ENCODE peak calls at places on chromosomes 13 and 19, in five cellular contexts. One of them, this sample, is unnamed.
A peak's percentile ranks its signal among the peaks of the same experiment; 100 is the strongest.

GRCh38 chr13:42047561-42048322 is 706 bp upstream of the DGKH start:
- DNase-seq in OCI-LY7: peak; percentile 22
- DNase-seq in A549: peak; percentile 40
- DNase-seq in IMR-90: peak; percentile 70
- DNase-seq in neuronal stem cell: peak; percentile 51
- DNase-seq in this sample: peak; percentile 12

GRCh38 chr13:21031594-21031993 is 29.8 kb downstream of the LATS2 start:
- DNase-seq in neuronal stem cell: no peak
- DNase-seq in A549: no peak
- DNase-seq in IMR-90: no peak
- DNase-seq in OCI-LY7: no peak
- DNase-seq in this sample: no peak

GRCh38 chr13:31909889-31910551 is 121.6 kb upstream of the FRY start:
- DNase-seq in A549: peak; percentile 4
- DNase-seq in IMR-90: peak; percentile 70
- DNase-seq in OCI-LY7: peak; percentile 66
- DNase-seq in neuronal stem cell: peak; percentile 60
- DNase-seq in this sample: peak; percentile 41

GRCh38 chr19:17790059-17790780 is 4.7 kb upstream of the B3GNT3 start:
- DNase-seq in IMR-90: no peak
- DNase-seq in OCI-LY7: peak; percentile 31
- DNase-seq in neuronal stem cell: no peak
- DNase-seq in A549: no peak
- DNase-seq in this sample: peak; percentile 60

GRCh38 chr13:102055116-102055515 is 346.7 kb downstream of the FGF14 start:
- DNase-seq in A549: no peak
- DNase-seq in IMR-90: no peak
- DNase-seq in neuronal stem cell: no peak
- DNase-seq in OCI-LY7: no peak
- DNase-seq in this sample: no peak

GRCh38 chr19:6023085-6023682 is 45.2 kb upstream of the RANBP3 start:
- DNase-seq in neuronal stem cell: no peak
- DNase-seq in OCI-LY7: no peak
- DNase-seq in A549: no peak
- DNase-seq in IMR-90: peak; percentile 71
- DNase-seq in this sample: no peak

GRCh38 chr19:42048992-42049391 is 21.0 kb downstream of the GRIK5 start:
- DNase-seq in neuronal stem cell: no peak
- DNase-seq in A549: no peak
- DNase-seq in IMR-90: no peak
- DNase-seq in OCI-LY7: no peak
- DNase-seq in this sample: no peak

GRCh38 chr19:38213911-38214625 is 10.0 kb downstream of the DPF1 start:
- DNase-seq in IMR-90: peak; percentile 61
- DNase-seq in neuronal stem cell: no peak
- DNase-seq in A549: no peak
- DNase-seq in OCI-LY7: no peak
- DNase-seq in this sample: no peak

GRCh38 chr13:73835138-73835721 is 299.0 kb downstream of the KLF12 start:
- DNase-seq in OCI-LY7: peak; percentile 73
- DNase-seq in A549: peak; percentile 28
- DNase-seq in IMR-90: peak; percentile 56
- DNase-seq in neuronal stem cell: peak; percentile 44
- DNase-seq in this sample: peak; percentile 22

GRCh38 chr19:13234518-13234917 is 84.3 kb downstream of the IER2 start:
- DNase-seq in IMR-90: no peak
- DNase-seq in A549: peak; percentile 37
- DNase-seq in OCI-LY7: peak; percentile 74
- DNase-seq in neuronal stem cell: no peak
- DNase-seq in this sample: peak; percentile 33

GRCh38 chr13:57739089-57739488 is 107.5 kb downstream of the PCDH17 start:
- DNase-seq in OCI-LY7: no peak
- DNase-seq in IMR-90: no peak
- DNase-seq in neuronal stem cell: no peak
- DNase-seq in A549: no peak
- DNase-seq in this sample: no peak

GRCh38 chr13:37701306-37701705 is 102.7 kb upstream of the POSTN start:
- DNase-seq in IMR-90: peak; percentile 67
- DNase-seq in A549: no peak
- DNase-seq in OCI-LY7: no peak
- DNase-seq in neuronal stem cell: no peak
- DNase-seq in this sample: no peak
- H3K4me2 ChIP-seq in IMR-90: peak overlapping the region; percentile 15
- H3K4me2 ChIP-seq in A549: no peak overlapping the region
- H3K4me2 ChIP-seq in OCI-LY7: no peak overlapping the region
- H3K4me2 ChIP-seq in neuronal stem cell: no peak overlapping the region
- H3K4me2 ChIP-seq in this sample: no peak overlapping the region

DNA sequence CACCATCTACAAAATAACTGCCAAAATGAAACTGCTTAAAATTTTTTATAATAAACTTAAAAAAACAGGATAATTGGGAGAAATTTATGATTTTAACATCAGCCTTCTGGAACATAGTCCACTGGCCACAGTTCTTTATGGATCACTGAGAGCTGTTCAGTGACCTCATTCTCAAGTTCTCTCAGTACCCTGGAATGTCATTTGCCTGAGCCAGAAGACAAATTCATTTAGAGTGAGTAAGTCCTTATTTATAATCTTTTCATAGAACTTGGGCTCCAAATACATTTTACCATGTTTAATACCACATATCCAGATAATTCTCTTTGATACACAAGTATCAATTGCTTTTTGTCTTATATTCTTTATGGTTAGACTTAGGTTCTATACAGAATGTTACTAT is 87.6 kb downstream of the CAB39L start:
- DNase-seq in A549: no peak
- DNase-seq in OCI-LY7: no peak
- DNase-seq in neuronal stem cell: no peak
- DNase-seq in IMR-90: peak; percentile 96
- DNase-seq in this sample: no peak
- H3K4me2 ChIP-seq in A549: no peak overlapping the region
- H3K4me2 ChIP-seq in OCI-LY7: no peak overlapping the region
- H3K4me2 ChIP-seq in neuronal stem cell: no peak overlapping the region
- H3K4me2 ChIP-seq in IMR-90: no peak overlapping the region
- H3K4me2 ChIP-seq in this sample: no peak overlapping the region

GRCh38 chr19:44451687-44452086 is 3.4 kb upstream of the ZNF229 start:
- DNase-seq in neuronal stem cell: no peak
- DNase-seq in IMR-90: no peak
- DNase-seq in OCI-LY7: no peak
- DNase-seq in A549: no peak
- DNase-seq in this sample: no peak

GRCh38 chr19:44452367-44452766 is 4.1 kb upstream of the ZNF229 start:
- DNase-seq in IMR-90: no peak
- DNase-seq in OCI-LY7: no peak
- DNase-seq in A549: no peak
- DNase-seq in neuronal stem cell: no peak
- DNase-seq in this sample: no peak

DNA sequence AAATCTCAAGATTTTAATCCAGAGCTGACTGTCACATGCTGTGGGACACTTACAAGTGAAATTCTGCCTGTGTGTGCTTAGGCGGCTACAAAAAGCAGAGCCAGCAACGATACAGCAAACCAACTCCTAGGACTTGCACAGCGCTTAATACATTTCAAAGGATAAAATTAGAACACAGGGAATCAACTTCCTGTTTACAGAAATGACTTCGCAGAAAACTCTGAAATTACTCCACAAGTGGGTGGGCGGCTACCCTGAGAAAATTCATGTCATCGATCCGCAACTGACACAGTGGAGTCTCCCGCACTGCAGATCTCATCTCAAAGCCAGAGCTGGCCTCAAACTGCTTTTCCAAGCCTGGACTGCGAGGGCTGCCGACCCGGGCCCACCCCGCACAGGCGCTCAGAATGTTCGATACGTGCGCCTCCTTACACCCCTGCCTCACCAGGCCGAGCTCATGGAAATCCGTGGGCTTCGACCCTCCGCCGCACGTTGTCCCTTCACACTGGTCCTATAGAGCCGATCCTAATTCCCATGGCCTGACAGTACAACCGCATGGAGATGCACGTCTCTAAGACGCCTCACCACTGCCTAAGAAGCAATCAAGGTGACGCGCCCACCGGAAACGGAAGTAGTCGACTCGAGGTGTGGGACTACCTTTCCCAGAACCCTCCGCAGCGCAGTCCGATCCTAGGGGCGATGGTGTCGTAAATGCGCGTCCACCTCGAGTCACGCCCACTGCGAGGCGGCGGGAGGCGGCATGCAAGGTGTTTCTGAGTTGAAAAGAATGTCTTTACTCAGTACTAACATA is at the start of gene ZNF229:
- DNase-seq in A549: peak; percentile 92
- DNase-seq in OCI-LY7: no peak
- DNase-seq in IMR-90: peak; percentile 94
- DNase-seq in neuronal stem cell: peak; percentile 79
- DNase-seq in this sample: no peak
- H3K4me2 ChIP-seq in A549: peak within 1 kb of the TSS; percentile 77
- H3K4me2 ChIP-seq in OCI-LY7: no peak within 1 kb of the TSS
- H3K4me2 ChIP-seq in IMR-90: peak within 1 kb of the TSS; percentile 87
- H3K4me2 ChIP-seq in neuronal stem cell: peak within 1 kb of the TSS; percentile 71
- H3K4me2 ChIP-seq in this sample: no peak within 1 kb of the TSS

GRCh38 chr19:11194657-11195056 is 2.7 kb downstream of the KANK2 start:
- DNase-seq in IMR-90: peak; percentile 23
- DNase-seq in neuronal stem cell: no peak
- DNase-seq in OCI-LY7: peak; percentile 37
- DNase-seq in A549: no peak
- DNase-seq in this sample: no peak
- H3K4me2 ChIP-seq in IMR-90: peak overlapping the region; percentile 99
- H3K4me2 ChIP-seq in neuronal stem cell: no peak overlapping the region
- H3K4me2 ChIP-seq in OCI-LY7: peak overlapping the region; percentile 99
- H3K4me2 ChIP-seq in A549: peak overlapping the region; percentile 78
- H3K4me2 ChIP-seq in this sample: no peak overlapping the region

DNA sequence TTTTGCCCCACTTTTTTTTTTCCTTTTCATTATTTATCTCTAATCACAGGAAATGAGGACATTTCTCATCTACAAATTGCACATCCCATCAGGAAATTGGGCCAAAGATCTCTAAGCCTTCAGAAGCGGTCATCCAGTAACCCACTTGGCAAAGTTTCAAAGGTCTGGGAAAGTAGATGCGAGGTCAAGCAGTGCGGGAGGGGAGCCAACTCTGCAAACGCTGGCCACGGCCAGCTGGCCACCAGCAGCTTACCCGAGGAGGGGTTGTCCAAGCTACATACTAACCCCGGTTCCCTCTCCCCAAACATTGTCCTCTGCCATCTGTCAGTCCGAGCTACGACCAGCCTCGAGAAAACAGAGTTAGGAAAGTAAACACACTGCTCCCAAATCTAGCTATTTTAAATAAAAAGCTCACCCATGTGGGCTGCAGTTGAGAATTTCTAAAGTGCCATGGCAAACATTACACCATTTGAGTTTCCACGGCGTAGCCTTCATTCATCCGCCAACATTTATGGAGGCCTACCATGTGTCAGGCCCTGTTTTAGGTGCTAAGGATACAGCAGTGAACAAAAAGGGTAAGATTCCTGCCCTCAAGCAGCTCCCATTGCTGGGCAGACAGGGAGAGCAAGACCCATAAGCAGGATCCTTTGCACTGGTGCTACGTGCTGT is 11.5 kb downstream of the FFAR2 start:
- DNase-seq in A549: no peak
- DNase-seq in IMR-90: no peak
- DNase-seq in OCI-LY7: no peak
- DNase-seq in neuronal stem cell: no peak
- DNase-seq in this sample: no peak
- H3K4me2 ChIP-seq in A549: peak overlapping the region; percentile 60
- H3K4me2 ChIP-seq in IMR-90: no peak overlapping the region
- H3K4me2 ChIP-seq in OCI-LY7: peak overlapping the region; percentile 67
- H3K4me2 ChIP-seq in neuronal stem cell: no peak overlapping the region
- H3K4me2 ChIP-seq in this sample: no peak overlapping the region

GRCh38 chr13:39604736-39605135 is 1.7 kb upstream of the LHFPL6 start:
- DNase-seq in A549: no peak
- DNase-seq in OCI-LY7: no peak
- DNase-seq in neuronal stem cell: no peak
- DNase-seq in IMR-90: no peak
- DNase-seq in this sample: no peak
- H3K4me2 ChIP-seq in A549: no peak overlapping the region
- H3K4me2 ChIP-seq in OCI-LY7: no peak overlapping the region
- H3K4me2 ChIP-seq in neuronal stem cell: no peak overlapping the region
- H3K4me2 ChIP-seq in IMR-90: no peak overlapping the region
- H3K4me2 ChIP-seq in this sample: no peak overlapping the region